ENCODE peak calls at places on chromosomes 13 and 19, in eight cellular contexts. S, L, V, G, R, H, M and I are unnamed samples.

GRCh38 chr13:106087201-106087600 is 448.3 kb downstream of the EFNB2 start:
- DNase-seq in S (no peak), L (no peak), V (no peak), G (no peak), R (no peak), H (no peak), M (no peak), I (no peak)

GRCh38 chr13:111981446-111982165 is 85.3 kb upstream of the SOX1 start:
- DNase-seq in S (no peak), L (no peak), V (no peak), G (no peak), R (no peak), H (no peak), M (no peak), I (no peak)

GRCh38 chr13:41995946-41996345 is 35.0 kb upstream of the VWA8 start:
- DNase-seq in S (no peak), L (no peak), V (no peak), G (no peak), R (no peak), H (no peak), M (peak), I (no peak)

GRCh38 chr13:110882972-110883371 is 31.9 kb downstream of the ANKRD10 start:
- DNase-seq in S (no peak), L (no peak), V (no peak), G (no peak), R (no peak), H (no peak), M (peak), I (no peak)

GRCh38 chr13:99059498-99060070 is 81.7 kb upstream of the DOCK9 start:
- DNase-seq in S (no peak), L (no peak), V (no peak), G (no peak), R (no peak), H (no peak), M (no peak), I (no peak)

GRCh38 chr13:47549219-47549752 is 451.8 kb downstream of the SUCLA2 start:
- DNase-seq in S (no peak), L (no peak), V (no peak), G (no peak), R (no peak), H (no peak), M (no peak), I (no peak)

GRCh38 chr19:30076751-30077670 is 135.0 kb downstream of the URI1 start:
- DNase-seq in S (no peak), L (no peak), V (no peak), G (no peak), R (no peak), H (no peak), M (no peak), I (peak)

GRCh38 chr19:11265785-11266236 is 3.5 kb upstream of the DOCK6 start:
- DNase-seq in S (no peak), L (peak), V (no peak), G (no peak), R (no peak), H (no peak), M (no peak), I (no peak)

GRCh38 chr13:23427342-23428182 is 5.9 kb downstream of the SACS start:
- DNase-seq in S (no peak), L (no peak), V (no peak), G (no peak), R (no peak), H (no peak), M (peak), I (no peak)

GRCh38 chr19:14118165-14119051 is 846 bp upstream of the PRKACA start:
- DNase-seq in S (peak), L (no peak), V (peak), G (no peak), R (peak), H (peak), M (peak), I (peak)

GRCh38 chr19:10379880-10380310 is 477 bp downstream of the TYK2 start:
- DNase-seq in S (no peak), L (no peak), V (no peak), G (no peak), R (no peak), H (no peak), M (no peak), I (no peak)

GRCh38 chr19:28731113-28731512 is 481.8 kb downstream of the UQCRFS1 start:
- DNase-seq in S (no peak), L (no peak), V (no peak), G (no peak), R (no peak), H (no peak), M (no peak), I (no peak)

GRCh38 chr13:93244141-93244917 is 17.7 kb downstream of the GPC6 start:
- DNase-seq in S (no peak), L (no peak), V (no peak), G (peak), R (no peak), H (no peak), M (peak), I (peak)

GRCh38 chr13:50646070-50646469 is 197.4 kb downstream of the DLEU7 start:
- DNase-seq in S (no peak), L (no peak), V (no peak), G (no peak), R (no peak), H (no peak), M (no peak), I (no peak)

GRCh38 chr19:38656171-38656981 is 8.9 kb downstream of the ACTN4 start:
- DNase-seq in S (peak), L (no peak), V (no peak), G (no peak), R (no peak), H (no peak), M (peak), I (no peak)

GRCh38 chr13:94254737-94255136 is 224.7 kb downstream of the DCT start:
- DNase-seq in S (no peak), L (no peak), V (no peak), G (no peak), R (no peak), H (no peak), M (peak), I (no peak)

GRCh38 chr19:1829958-1830357 is 17.9 kb upstream of the ATP8B3 start:
- DNase-seq in S (no peak), L (no peak), V (no peak), G (no peak), R (no peak), H (no peak), M (no peak), I (no peak)

GRCh38 chr13:113938716-113939115 is 35.2 kb downstream of the C13orf46 start:
- DNase-seq in S (no peak), L (no peak), V (no peak), G (no peak), R (peak), H (no peak), M (no peak), I (no peak)

GRCh38 chr13:110209950-110210603 is 96.9 kb downstream of the COL4A1 start:
- DNase-seq in S (no peak), L (no peak), V (no peak), G (no peak), R (no peak), H (peak), M (no peak), I (no peak)

GRCh38 chr19:48635966-48636858 is 967 bp downstream of the DBP start:
- DNase-seq in S (peak), L (no peak), V (no peak), G (no peak), R (peak), H (no peak), M (no peak), I (no peak)

GRCh38 chr13:113791761-113792160 is 32.7 kb downstream of the TMEM255B start:
- DNase-seq in S (no peak), L (no peak), V (no peak), G (no peak), R (no peak), H (no peak), M (no peak), I (no peak)

GRCh38 chr13:111429064-111429558 is 108.7 kb downstream of the TEX29 start:
- DNase-seq in S (peak), L (no peak), V (no peak), G (peak), R (peak), H (peak), M (peak), I (no peak)

GRCh38 chr19:4732680-4733114 is 9.1 kb upstream of the DPP9 start:
- DNase-seq in S (peak), L (peak), V (no peak), G (peak), R (peak), H (peak), M (peak), I (no peak)

GRCh38 chr13:103238441-103238840 is 172.2 kb upstream of the SLC10A2 start:
- DNase-seq in S (no peak), L (no peak), V (no peak), G (no peak), R (peak), H (no peak), M (no peak), I (no peak)

GRCh38 chr13:50494110-50494509 is 349.4 kb downstream of the DLEU7 start:
- DNase-seq in S (no peak), L (no peak), V (no peak), G (no peak), R (no peak), H (no peak), M (no peak), I (no peak)

GRCh38 chr13:38582133-38582532 is 104.7 kb upstream of the FREM2 start:
- DNase-seq in S (no peak), L (peak), V (no peak), G (peak), R (peak), H (peak), M (peak), I (no peak)

GRCh38 chr13:76886292-76887061 is at the start of gene KCTD12:
- DNase-seq in S (peak), L (peak), V (peak), G (peak), R (peak), H (peak), M (peak), I (peak)

GRCh38 chr19:8391274-8392016 is 1.3 kb downstream of the RAB11B start:
- DNase-seq in S (no peak), L (no peak), V (no peak), G (no peak), R (no peak), H (no peak), M (no peak), I (peak)

GRCh38 chr19:31000913-31001312 is 348.3 kb downstream of the TSHZ3 start:
- DNase-seq in S (no peak), L (no peak), V (no peak), G (no peak), R (no peak), H (no peak), M (no peak), I (no peak)

GRCh38 chr13:71118779-71119364 is 748.1 kb downstream of the DACH1 start:
- DNase-seq in S (no peak), L (peak), V (no peak), G (no peak), R (peak), H (peak), M (no peak), I (no peak)

GRCh38 chr19:57350877-57351805 is at the start of gene ZNF304:
- DNase-seq in S (peak), L (peak), V (peak), G (peak), R (peak), H (peak), M (peak), I (peak)

GRCh38 chr13:34161829-34162544 is 344.0 kb downstream of the RFC3 start:
- DNase-seq in S (no peak), L (peak), V (no peak), G (no peak), R (peak), H (no peak), M (peak), I (no peak)

GRCh38 chr13:40205771-40206240 is 460.6 kb downstream of the FOXO1 start:
- DNase-seq in S (no peak), L (no peak), V (no peak), G (no peak), R (no peak), H (no peak), M (no peak), I (no peak)